ENCODE peak calls at places on chromosome 1, in four cellular contexts. One of them, this sample, is unnamed.

GRCh38 chr1:53577141-53578100 is 118.2 kb downstream of the DMRTB1 start:
- DNase-seq in RKO: no peak
- DNase-seq in NCI-H345: no peak
- DNase-seq in T-helper 2 cell: no peak
- DNase-seq in this sample: no peak

GRCh38 chr1:94236630-94237290 is 624 bp downstream of the ARHGAP29 start:
- DNase-seq in RKO: no peak
- DNase-seq in NCI-H345: peak
- DNase-seq in T-helper 2 cell: no peak
- DNase-seq in this sample: peak

GRCh38 chr1:67722292-67722944 is 37.4 kb downstream of the GADD45A start:
- DNase-seq in NCI-H345: no peak
- DNase-seq in RKO: no peak
- DNase-seq in T-helper 2 cell: no peak
- DNase-seq in this sample: no peak

GRCh38 chr1:156601892-156602291 is 613 bp upstream of the GPATCH4 start:
- DNase-seq in T-helper 2 cell: no peak
- DNase-seq in RKO: no peak
- DNase-seq in NCI-H345: no peak
- DNase-seq in this sample: peak

GRCh38 chr1:209382701-209383100 is 200.8 kb upstream of the CAMK1G start:
- DNase-seq in RKO: no peak
- DNase-seq in NCI-H345: no peak
- DNase-seq in T-helper 2 cell: no peak
- DNase-seq in this sample: no peak

GRCh38 chr1:1006305-1007159 is 6.6 kb upstream of the HES4 start:
- DNase-seq in NCI-H345: no peak
- DNase-seq in RKO: peak
- DNase-seq in T-helper 2 cell: no peak
- DNase-seq in this sample: no peak

GRCh38 chr1:167763525-167764220 is 41.9 kb downstream of the MPZL1 start:
- DNase-seq in RKO: no peak
- DNase-seq in T-helper 2 cell: no peak
- DNase-seq in NCI-H345: no peak
- DNase-seq in this sample: no peak

GRCh38 chr1:237012789-237013383 is 8.6 kb upstream of the MT1HL1 start:
- DNase-seq in NCI-H345: peak
- DNase-seq in T-helper 2 cell: no peak
- DNase-seq in RKO: peak
- DNase-seq in this sample: peak

GRCh38 chr1:215425135-215425534 is 142.0 kb upstream of the KCTD3 start:
- DNase-seq in T-helper 2 cell: no peak
- DNase-seq in RKO: no peak
- DNase-seq in NCI-H345: no peak
- DNase-seq in this sample: no peak

GRCh38 chr1:8962812-8963669 is 17.4 kb downstream of the CA6 start:
- DNase-seq in NCI-H345: peak
- DNase-seq in RKO: peak
- DNase-seq in T-helper 2 cell: no peak
- DNase-seq in this sample: peak

This sample was measured in ACHN.